ENCODE peak calls at places on chromosomes 2 and 18, in six cellular contexts. One of them, this sample, is unnamed.

GRCh38 chr2:109448946-109449788 is 164.6 kb downstream of the SEPTIN10 start:
- DNase-seq in endothelial cell of umbilical vein: no peak
- DNase-seq in HepG2: no peak
- DNase-seq in GM12878: no peak
- DNase-seq in A549: no peak
- DNase-seq in K562: no peak
- DNase-seq in this sample: peak; percentile 63

GRCh38 chr2:60047347-60047746 is 506.1 kb downstream of the BCL11A start:
- DNase-seq in HepG2: no peak
- DNase-seq in A549: no peak
- DNase-seq in endothelial cell of umbilical vein: no peak
- DNase-seq in GM12878: no peak
- DNase-seq in K562: no peak
- DNase-seq in this sample: no peak

GRCh38 chr18:29879763-29880162 is 1162.8 kb downstream of the DSC3 start:
- DNase-seq in HepG2: no peak
- DNase-seq in GM12878: no peak
- DNase-seq in K562: no peak
- DNase-seq in A549: no peak
- DNase-seq in endothelial cell of umbilical vein: no peak
- DNase-seq in this sample: peak; percentile 2

GRCh38 chr2:28463211-28463610 is 32.6 kb upstream of the PLB1 start:
- DNase-seq in A549: no peak
- DNase-seq in K562: no peak
- DNase-seq in HepG2: no peak
- DNase-seq in endothelial cell of umbilical vein: no peak
- DNase-seq in GM12878: no peak
- DNase-seq in this sample: no peak

GRCh38 chr2:184201246-184201645 is 397.1 kb upstream of the ZNF804A start:
- DNase-seq in endothelial cell of umbilical vein: no peak
- DNase-seq in GM12878: no peak
- DNase-seq in A549: no peak
- DNase-seq in K562: no peak
- DNase-seq in HepG2: no peak
- DNase-seq in this sample: no peak

GRCh38 chr2:232431705-232432590 is 24.0 kb upstream of the ALPI start:
- DNase-seq in K562: no peak
- DNase-seq in endothelial cell of umbilical vein: no peak
- DNase-seq in A549: no peak
- DNase-seq in GM12878: no peak
- DNase-seq in HepG2: no peak
- DNase-seq in this sample: no peak

GRCh38 chr18:23421277-23421676 is 31.8 kb upstream of the RIOK3 start:
- DNase-seq in A549: no peak
- DNase-seq in GM12878: no peak
- DNase-seq in K562: no peak
- DNase-seq in HepG2: peak; percentile 25
- DNase-seq in endothelial cell of umbilical vein: no peak
- DNase-seq in this sample: no peak

GRCh38 chr2:101223814-101224231 is 28.9 kb upstream of the CNOT11 start:
- DNase-seq in GM12878: peak; percentile 97
- DNase-seq in A549: no peak
- DNase-seq in HepG2: no peak
- DNase-seq in endothelial cell of umbilical vein: no peak
- DNase-seq in K562: no peak
- DNase-seq in this sample: peak; percentile 98

GRCh38 chr2:216560695-216561370 is 62.2 kb downstream of the RPL37A start:
- DNase-seq in GM12878: no peak
- DNase-seq in HepG2: no peak
- DNase-seq in endothelial cell of umbilical vein: no peak
- DNase-seq in K562: no peak
- DNase-seq in A549: no peak
- DNase-seq in this sample: no peak

GRCh38 chr2:188875104-188875503 is 99.1 kb upstream of the COL3A1 start:
- DNase-seq in HepG2: no peak
- DNase-seq in A549: no peak
- DNase-seq in endothelial cell of umbilical vein: no peak
- DNase-seq in GM12878: no peak
- DNase-seq in K562: no peak
- DNase-seq in this sample: no peak

GRCh38 chr18:47749195-47749973 is 181.1 kb downstream of the SMAD2 start:
- DNase-seq in endothelial cell of umbilical vein: peak; percentile 73
- DNase-seq in A549: peak; percentile 58
- DNase-seq in K562: peak; percentile 82
- DNase-seq in HepG2: peak; percentile 27
- DNase-seq in GM12878: no peak
- DNase-seq in this sample: peak; percentile 72

GRCh38 chr2:198901894-198902293 is 555.8 kb downstream of the SATB2 start:
- DNase-seq in endothelial cell of umbilical vein: no peak
- DNase-seq in HepG2: no peak
- DNase-seq in A549: no peak
- DNase-seq in K562: peak; percentile 21
- DNase-seq in GM12878: no peak
- DNase-seq in this sample: peak; percentile 21

GRCh38 chr2:183604065-183604464 is 479.8 kb downstream of the NUP35 start:
- DNase-seq in A549: no peak
- DNase-seq in GM12878: no peak
- DNase-seq in K562: no peak
- DNase-seq in HepG2: no peak
- DNase-seq in endothelial cell of umbilical vein: no peak
- DNase-seq in this sample: no peak

GRCh38 chr2:177604291-177605065 is 211.9 kb downstream of the AGPS start:
- DNase-seq in endothelial cell of umbilical vein: peak; percentile 71
- DNase-seq in K562: peak; percentile 45
- DNase-seq in A549: peak; percentile 36
- DNase-seq in GM12878: no peak
- DNase-seq in HepG2: peak; percentile 76
- DNase-seq in this sample: peak; percentile 72

GRCh38 chr2:239267411-239267941 is 133.3 kb downstream of the HDAC4 start:
- DNase-seq in K562: peak; percentile 40
- DNase-seq in HepG2: no peak
- DNase-seq in A549: no peak
- DNase-seq in endothelial cell of umbilical vein: peak; percentile 37
- DNase-seq in GM12878: peak; percentile 65
- DNase-seq in this sample: peak; percentile 97

GRCh38 chr18:73645175-73645715 is 502.4 kb downstream of the FBXO15 start:
- DNase-seq in endothelial cell of umbilical vein: no peak
- DNase-seq in GM12878: no peak
- DNase-seq in K562: no peak
- DNase-seq in A549: no peak
- DNase-seq in HepG2: no peak
- DNase-seq in this sample: no peak

GRCh38 chr18:3454365-3455089 is 4.6 kb downstream of the TGIF1 start:
- DNase-seq in HepG2: peak; percentile 66
- DNase-seq in A549: no peak
- DNase-seq in K562: peak; percentile 58
- DNase-seq in endothelial cell of umbilical vein: peak; percentile 95
- DNase-seq in GM12878: peak; percentile 19
- DNase-seq in this sample: peak; percentile 68

GRCh38 chr2:151637284-151637781 is 96.9 kb downstream of the NEB start:
- DNase-seq in endothelial cell of umbilical vein: no peak
- DNase-seq in GM12878: peak; percentile 11
- DNase-seq in A549: no peak
- DNase-seq in HepG2: no peak
- DNase-seq in K562: no peak
- DNase-seq in this sample: peak; percentile 91
- TF ChIP-seq MYC in endothelial cell of umbilical vein: no peak
- TF ChIP-seq MYC in GM12878: no peak
- TF ChIP-seq MYC in A549: no peak
- TF ChIP-seq MYC in HepG2: no peak
- TF ChIP-seq MYC in K562: no peak
- TF ChIP-seq MYC in this sample: peak; percentile 76

GRCh38 chr2:85936421-85937068 is 47.8 kb upstream of the ST3GAL5 start:
- DNase-seq in K562: no peak
- DNase-seq in GM12878: no peak
- DNase-seq in endothelial cell of umbilical vein: no peak
- DNase-seq in A549: peak; percentile 95
- DNase-seq in HepG2: no peak
- DNase-seq in this sample: no peak
- TF ChIP-seq POLR2A in K562: no peak
- TF ChIP-seq POLR2A in GM12878: no peak
- TF ChIP-seq POLR2A in endothelial cell of umbilical vein: no peak
- TF ChIP-seq POLR2A in A549: peak; percentile 33
- TF ChIP-seq POLR2A in HepG2: no peak
- TF ChIP-seq POLR2A in this sample: no peak

GRCh38 chr2:148132400-148132799 is 111.5 kb downstream of the MBD5 start:
- DNase-seq in HepG2: no peak
- DNase-seq in GM12878: no peak
- DNase-seq in A549: no peak
- DNase-seq in endothelial cell of umbilical vein: no peak
- DNase-seq in K562: no peak
- DNase-seq in this sample: no peak

GRCh38 chr2:148135705-148136104 is 114.8 kb downstream of the MBD5 start:
- DNase-seq in endothelial cell of umbilical vein: no peak
- DNase-seq in A549: no peak
- DNase-seq in GM12878: no peak
- DNase-seq in HepG2: no peak
- DNase-seq in K562: no peak
- DNase-seq in this sample: no peak

GRCh38 chr2:148136441-148136840 is 115.5 kb downstream of the MBD5 start:
- DNase-seq in HepG2: no peak
- DNase-seq in endothelial cell of umbilical vein: no peak
- DNase-seq in A549: no peak
- DNase-seq in K562: no peak
- DNase-seq in GM12878: no peak
- DNase-seq in this sample: no peak

DNA sequence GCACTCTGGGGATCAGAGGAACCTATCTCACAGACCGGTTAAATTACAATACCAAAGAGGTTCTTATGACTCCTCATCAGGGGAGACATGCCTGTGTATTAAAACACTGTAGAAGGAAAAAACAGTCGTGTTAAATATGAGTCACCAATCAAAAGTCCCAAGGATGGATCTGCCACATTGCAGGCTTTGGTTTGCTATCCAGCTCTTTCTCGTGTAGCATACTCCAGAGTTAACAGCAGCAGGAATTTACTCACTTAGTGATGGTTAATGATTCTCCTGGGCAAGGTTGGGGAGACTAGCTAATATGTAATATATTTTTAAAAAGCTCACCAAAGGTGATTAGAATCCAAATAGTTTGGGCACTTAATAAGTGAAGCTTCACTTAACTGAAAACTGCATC is 109.7 kb downstream of the MBD5 start:
- DNase-seq in A549: peak; percentile 4
- DNase-seq in endothelial cell of umbilical vein: no peak
- DNase-seq in GM12878: no peak
- DNase-seq in K562: no peak
- DNase-seq in HepG2: peak; percentile 34
- DNase-seq in this sample: no peak
- TF ChIP-seq MYC in A549: no peak
- TF ChIP-seq MYC in endothelial cell of umbilical vein: no peak
- TF ChIP-seq MYC in GM12878: no peak
- TF ChIP-seq MYC in K562: no peak
- TF ChIP-seq MYC in HepG2: no peak
- TF ChIP-seq MYC in this sample: no peak

GRCh38 chr2:53787255-53787910 is 539 bp downstream of the ERLEC1 start:
- DNase-seq in endothelial cell of umbilical vein: peak; percentile 63
- DNase-seq in K562: no peak
- DNase-seq in A549: no peak
- DNase-seq in HepG2: peak; percentile 30
- DNase-seq in GM12878: no peak
- DNase-seq in this sample: peak; percentile 62

GRCh38 chr2:53785378-53785777 is 1.4 kb downstream of the ASB3 start:
- DNase-seq in GM12878: no peak
- DNase-seq in A549: no peak
- DNase-seq in K562: no peak
- DNase-seq in HepG2: no peak
- DNase-seq in endothelial cell of umbilical vein: no peak
- DNase-seq in this sample: no peak

GRCh38 chr2:53784431-53784830 is 2.3 kb downstream of the ASB3 start:
- DNase-seq in K562: no peak
- DNase-seq in A549: no peak
- DNase-seq in endothelial cell of umbilical vein: no peak
- DNase-seq in HepG2: no peak
- DNase-seq in GM12878: no peak
- DNase-seq in this sample: no peak

GRCh38 chr2:53787911-53788289 is 1.1 kb downstream of the ERLEC1 start:
- DNase-seq in GM12878: no peak
- DNase-seq in K562: no peak
- DNase-seq in endothelial cell of umbilical vein: no peak
- DNase-seq in A549: no peak
- DNase-seq in HepG2: peak; percentile 27
- DNase-seq in this sample: no peak

GRCh38 chr2:53786371-53787254 is at the start of the genes ASB3 and ERLEC1:
- DNase-seq in GM12878: peak; percentile 48
- DNase-seq in HepG2: peak; percentile 91
- DNase-seq in K562: peak; percentile 76
- DNase-seq in A549: peak; percentile 75
- DNase-seq in endothelial cell of umbilical vein: peak; percentile 87
- DNase-seq in this sample: peak; percentile 96
- TF ChIP-seq POLR2A in GM12878: peak; percentile 96
- TF ChIP-seq POLR2A in HepG2: peak; percentile 97
- TF ChIP-seq POLR2A in K562: peak; percentile 90
- TF ChIP-seq POLR2A in A549: peak; percentile 80
- TF ChIP-seq POLR2A in endothelial cell of umbilical vein: peak; percentile 66
- TF ChIP-seq POLR2A in this sample: peak; percentile 87

GRCh38 chr2:62151306-62151638 is 44.6 kb upstream of the B3GNT2 start:
- DNase-seq in GM12878: no peak
- DNase-seq in HepG2: no peak
- DNase-seq in endothelial cell of umbilical vein: no peak
- DNase-seq in A549: no peak
- DNase-seq in K562: no peak
- DNase-seq in this sample: no peak

GRCh38 chr2:62147610-62148301 is 48.2 kb upstream of the B3GNT2 start:
- DNase-seq in GM12878: no peak
- DNase-seq in endothelial cell of umbilical vein: peak; percentile 18
- DNase-seq in A549: no peak
- DNase-seq in K562: no peak
- DNase-seq in HepG2: no peak
- DNase-seq in this sample: no peak

GRCh38 chr2:62152000-62152399 is 43.9 kb upstream of the B3GNT2 start:
- DNase-seq in HepG2: no peak
- DNase-seq in GM12878: no peak
- DNase-seq in K562: no peak
- DNase-seq in A549: no peak
- DNase-seq in endothelial cell of umbilical vein: no peak
- DNase-seq in this sample: no peak

GRCh38 chr2:62150597-62151305 is 45.2 kb upstream of the B3GNT2 start:
- DNase-seq in HepG2: no peak
- DNase-seq in GM12878: no peak
- DNase-seq in A549: no peak
- DNase-seq in endothelial cell of umbilical vein: no peak
- DNase-seq in K562: no peak
- DNase-seq in this sample: no peak

DNA sequence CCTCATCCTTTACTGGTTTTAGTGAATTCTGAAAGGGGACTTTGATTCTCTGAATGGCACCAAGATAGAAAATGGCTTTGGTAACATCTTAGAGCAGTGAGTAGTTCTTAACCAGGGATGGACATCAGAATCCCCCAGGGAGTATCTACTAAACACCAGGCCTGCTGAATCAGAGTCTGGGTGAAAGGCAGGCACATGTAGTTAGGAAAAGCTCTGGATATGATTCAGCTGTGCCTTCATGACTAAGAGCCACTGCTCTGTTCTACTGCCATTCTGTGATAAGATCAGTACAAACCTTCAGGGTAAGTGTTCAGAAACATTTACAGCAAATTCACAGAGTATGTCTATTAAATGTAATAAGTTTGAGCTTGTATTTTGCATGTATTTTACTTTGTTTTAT is 46.2 kb upstream of the B3GNT2 start:
- DNase-seq in endothelial cell of umbilical vein: peak; percentile 72
- DNase-seq in K562: peak; percentile 16
- DNase-seq in GM12878: no peak
- DNase-seq in A549: peak; percentile 6
- DNase-seq in HepG2: no peak
- DNase-seq in this sample: peak; percentile 73
- TF ChIP-seq MYC in endothelial cell of umbilical vein: no peak
- TF ChIP-seq MYC in K562: no peak
- TF ChIP-seq MYC in GM12878: no peak
- TF ChIP-seq MYC in A549: no peak
- TF ChIP-seq MYC in HepG2: no peak
- TF ChIP-seq MYC in this sample: no peak

GRCh38 chr2:127531133-127531709 is 4.3 kb upstream of the MYO7B start:
- DNase-seq in K562: no peak
- DNase-seq in HepG2: peak; percentile 21
- DNase-seq in endothelial cell of umbilical vein: no peak
- DNase-seq in A549: no peak
- DNase-seq in GM12878: no peak
- DNase-seq in this sample: no peak
- TF ChIP-seq POLR2A in K562: no peak
- TF ChIP-seq POLR2A in HepG2: no peak
- TF ChIP-seq POLR2A in endothelial cell of umbilical vein: no peak
- TF ChIP-seq POLR2A in A549: no peak
- TF ChIP-seq POLR2A in GM12878: no peak
- TF ChIP-seq POLR2A in this sample: no peak